ENCODE peak calls at places on chromosomes 6 and 20, in ten cellular contexts. One of them, this sample, is unnamed.

GRCh38 chr6:134074151-134074712 is 21.8 kb upstream of the SLC2A12 start:
- DNase-seq in SJSA1: no peak
- DNase-seq in IMR-90: no peak
- DNase-seq in NCI-H748 treated with DMSO at 0.1 percent for 48 hours: peak
- DNase-seq in fibroblast of mammary gland: no peak
- DNase-seq in GDM1: no peak
- DNase-seq in neural crest cell: peak
- DNase-seq in stimulated activated CD4-positive, alpha-beta T cell treated with anti-CD3 and anti-CD28 coated beads, Interleukin-15, amount 100 ng/mL, for 48 hours: no peak
- DNase-seq in choroid plexus epithelial cell: peak
- DNase-seq in mammary epithelial cell: no peak
- DNase-seq in this sample: no peak

GRCh38 chr6:87904041-87904440 is 143.6 kb upstream of the SPACA1 start:
- DNase-seq in SJSA1: no peak
- DNase-seq in IMR-90: no peak
- DNase-seq in NCI-H748 treated with DMSO at 0.1 percent for 48 hours: no peak
- DNase-seq in fibroblast of mammary gland: no peak
- DNase-seq in GDM1: no peak
- DNase-seq in neural crest cell: no peak
- DNase-seq in stimulated activated CD4-positive, alpha-beta T cell treated with anti-CD3 and anti-CD28 coated beads, Interleukin-15, amount 100 ng/mL, for 48 hours: no peak
- DNase-seq in choroid plexus epithelial cell: no peak
- DNase-seq in mammary epithelial cell: no peak
- DNase-seq in this sample: no peak

GRCh38 chr6:106510090-106510970 is 119.0 kb downstream of the RTN4IP1 start:
- DNase-seq in SJSA1: no peak
- DNase-seq in IMR-90: no peak
- DNase-seq in NCI-H748 treated with DMSO at 0.1 percent for 48 hours: peak
- DNase-seq in fibroblast of mammary gland: peak
- DNase-seq in GDM1: no peak
- DNase-seq in neural crest cell: peak
- DNase-seq in stimulated activated CD4-positive, alpha-beta T cell treated with anti-CD3 and anti-CD28 coated beads, Interleukin-15, amount 100 ng/mL, for 48 hours: peak
- DNase-seq in choroid plexus epithelial cell: peak
- DNase-seq in mammary epithelial cell: peak
- DNase-seq in this sample: no peak

GRCh38 chr6:148263010-148263409 is 79.6 kb upstream of the SASH1 start:
- DNase-seq in SJSA1: no peak
- DNase-seq in IMR-90: no peak
- DNase-seq in NCI-H748 treated with DMSO at 0.1 percent for 48 hours: no peak
- DNase-seq in fibroblast of mammary gland: no peak
- DNase-seq in GDM1: no peak
- DNase-seq in neural crest cell: no peak
- DNase-seq in stimulated activated CD4-positive, alpha-beta T cell treated with anti-CD3 and anti-CD28 coated beads, Interleukin-15, amount 100 ng/mL, for 48 hours: no peak
- DNase-seq in choroid plexus epithelial cell: peak
- DNase-seq in mammary epithelial cell: peak
- DNase-seq in this sample: no peak

GRCh38 chr6:156638581-156638980 is 138.6 kb upstream of the ARID1B start:
- DNase-seq in SJSA1: no peak
- DNase-seq in IMR-90: no peak
- DNase-seq in NCI-H748 treated with DMSO at 0.1 percent for 48 hours: no peak
- DNase-seq in fibroblast of mammary gland: no peak
- DNase-seq in GDM1: no peak
- DNase-seq in neural crest cell: no peak
- DNase-seq in stimulated activated CD4-positive, alpha-beta T cell treated with anti-CD3 and anti-CD28 coated beads, Interleukin-15, amount 100 ng/mL, for 48 hours: no peak
- DNase-seq in choroid plexus epithelial cell: no peak
- DNase-seq in mammary epithelial cell: no peak
- DNase-seq in this sample: no peak

GRCh38 chr6:130617658-130618057 is 209.5 kb upstream of the SMLR1 start:
- DNase-seq in SJSA1: no peak
- DNase-seq in IMR-90: no peak
- DNase-seq in NCI-H748 treated with DMSO at 0.1 percent for 48 hours: no peak
- DNase-seq in fibroblast of mammary gland: no peak
- DNase-seq in GDM1: no peak
- DNase-seq in neural crest cell: no peak
- DNase-seq in stimulated activated CD4-positive, alpha-beta T cell treated with anti-CD3 and anti-CD28 coated beads, Interleukin-15, amount 100 ng/mL, for 48 hours: no peak
- DNase-seq in choroid plexus epithelial cell: no peak
- DNase-seq in mammary epithelial cell: no peak
- DNase-seq in this sample: no peak

GRCh38 chr20:58775371-58775770 is 75.3 kb downstream of the GNAS-AS1 start:
- DNase-seq in SJSA1: no peak
- DNase-seq in IMR-90: no peak
- DNase-seq in NCI-H748 treated with DMSO at 0.1 percent for 48 hours: no peak
- DNase-seq in fibroblast of mammary gland: no peak
- DNase-seq in GDM1: no peak
- DNase-seq in neural crest cell: no peak
- DNase-seq in stimulated activated CD4-positive, alpha-beta T cell treated with anti-CD3 and anti-CD28 coated beads, Interleukin-15, amount 100 ng/mL, for 48 hours: no peak
- DNase-seq in choroid plexus epithelial cell: no peak
- DNase-seq in mammary epithelial cell: no peak
- DNase-seq in this sample: no peak

GRCh38 chr6:83908813-83909212 is 49.3 kb downstream of the CYB5R4 start:
- DNase-seq in SJSA1: no peak
- DNase-seq in IMR-90: peak
- DNase-seq in NCI-H748 treated with DMSO at 0.1 percent for 48 hours: no peak
- DNase-seq in fibroblast of mammary gland: no peak
- DNase-seq in GDM1: no peak
- DNase-seq in neural crest cell: no peak
- DNase-seq in stimulated activated CD4-positive, alpha-beta T cell treated with anti-CD3 and anti-CD28 coated beads, Interleukin-15, amount 100 ng/mL, for 48 hours: no peak
- DNase-seq in choroid plexus epithelial cell: peak
- DNase-seq in mammary epithelial cell: peak
- DNase-seq in this sample: no peak

This sample was measured in T1000.